ENCODE peak calls at places on chromosomes 16 and 17, in seven cellular contexts. U is GM12892, J is esophagus squamous epithelium, W is A549, F is IMR-90, Y is endothelial cell of umbilical vein, M is spleen. B is an unnamed sample.

GRCh38 chr17:65100316-65101140 is 36.6 kb upstream of the RGS9 start:
- DNase-seq in J (peak; percentile 21), M (peak; percentile 97), F (peak; percentile 47), W (peak; percentile 80), U (peak; percentile 69), Y (peak; percentile 66), B (peak; percentile 58)

GRCh38 chr17:36074365-36074764 is 10.3 kb downstream of the CCL18 start:
- DNase-seq in J (no peak), F (no peak), U (no peak), Y (no peak), M (no peak), W (no peak), B (no peak)

GRCh38 chr17:77609553-77610517 is 348.7 kb upstream of the TNRC6C start:
- DNase-seq in F (no peak), Y (no peak), J (no peak), U (no peak), M (peak; percentile 82), W (no peak), B (no peak)

GRCh38 chr17:77738666-77739531 is 219.6 kb upstream of the TNRC6C start:
- DNase-seq in M (peak; percentile 25), W (no peak), F (no peak), Y (no peak), J (no peak), U (no peak), B (no peak)

GRCh38 chr17:73566905-73567782 is 77.1 kb downstream of the SDK2 start:
- DNase-seq in F (no peak), U (no peak), W (no peak), J (no peak), M (peak; percentile 88), Y (no peak), B (no peak)

GRCh38 chr17:28746611-28747045 is 2.8 kb downstream of the TRAF4 start:
- DNase-seq in M (peak; percentile 74), F (no peak), J (no peak), U (no peak), Y (peak; percentile 29), W (no peak), B (no peak)

GRCh38 chr17:29145289-29146058 is 34.7 kb downstream of the MYO18A start:
- DNase-seq in W (peak; percentile 73), J (no peak), U (no peak), M (peak; percentile 86), F (peak; percentile 84), Y (peak; percentile 78), B (peak; percentile 40)

GRCh38 chr16:21033707-21034106 is 116.9 kb downstream of the DNAH3 start:
- DNase-seq in W (no peak), J (no peak), Y (no peak), M (no peak), F (no peak), U (no peak), B (no peak)

GRCh38 chr17:956905-957304 is 22.7 kb downstream of the NXN start:
- DNase-seq in W (peak; percentile 69), M (peak; percentile 10), Y (peak; percentile 24), U (no peak), J (no peak), F (no peak), B (no peak)

GRCh38 chr17:39925282-39926134 is 1.9 kb downstream of the ORMDL3 start:
- DNase-seq in Y (no peak), M (no peak), W (no peak), J (no peak), F (no peak), U (no peak), B (no peak)

GRCh38 chr17:29682987-29683386 is 60.3 kb upstream of the CORO6 start:
- DNase-seq in J (no peak), M (no peak), Y (peak; percentile 85), U (no peak), W (no peak), F (no peak), B (no peak)

GRCh38 chr16:80259289-80259805 is 281.4 kb upstream of the DYNLRB2 start:
- DNase-seq in J (no peak), Y (no peak), F (no peak), M (no peak), U (no peak), W (no peak), B (no peak)

GRCh38 chr17:41925991-41926590 is 4.3 kb upstream of the ODAD4 start:
- DNase-seq in U (no peak), Y (no peak), W (no peak), F (no peak), M (no peak), J (no peak), B (no peak)

GRCh38 chr17:41928693-41929251 is 1.6 kb upstream of the ODAD4 start:
- DNase-seq in M (no peak), J (no peak), F (no peak), W (no peak), U (no peak), Y (no peak), B (no peak)

GRCh38 chr17:41932821-41933389 is 2.5 kb downstream of the ODAD4 start:
- DNase-seq in W (no peak), U (no peak), F (no peak), M (no peak), Y (no peak), J (no peak), B (no peak)

GRCh38 chr17:41935641-41936040 is 5.2 kb downstream of the ODAD4 start:
- DNase-seq in U (no peak), M (no peak), J (no peak), W (no peak), Y (no peak), F (no peak), B (no peak)

GRCh38 chr17:41930009-41930832 is at the start of gene ODAD4:
- DNase-seq in F (peak; percentile 98), U (peak; percentile 89), W (peak; percentile 99), M (peak; percentile 99), J (peak; percentile 62), Y (peak; percentile 99), B (peak; percentile 97)
- TF ChIP-seq POLR2A in F (peak; percentile 72), U (peak; percentile 90), W (peak; percentile 90), M (no peak), J (no peak), Y (peak; percentile 84), B (peak; percentile 93)

GRCh38 chr16:77472262-77472661 is 37.4 kb upstream of the ADAMTS18 start:
- DNase-seq in U (no peak), Y (no peak), M (no peak), F (no peak), J (no peak), W (no peak), B (no peak)

GRCh38 chr16:77468831-77469230 is 34.0 kb upstream of the ADAMTS18 start:
- DNase-seq in W (no peak), F (no peak), M (no peak), U (no peak), J (no peak), Y (peak; percentile 64), B (no peak)

GRCh38 chr16:77467929-77468328 is 33.1 kb upstream of the ADAMTS18 start:
- DNase-seq in F (no peak), J (no peak), Y (no peak), W (no peak), U (no peak), M (no peak), B (no peak)

GRCh38 chr16:77470851-77471250 is 36.0 kb upstream of the ADAMTS18 start:
- DNase-seq in U (no peak), M (no peak), J (no peak), F (no peak), Y (peak; percentile 4), W (no peak), B (no peak)

DNA sequence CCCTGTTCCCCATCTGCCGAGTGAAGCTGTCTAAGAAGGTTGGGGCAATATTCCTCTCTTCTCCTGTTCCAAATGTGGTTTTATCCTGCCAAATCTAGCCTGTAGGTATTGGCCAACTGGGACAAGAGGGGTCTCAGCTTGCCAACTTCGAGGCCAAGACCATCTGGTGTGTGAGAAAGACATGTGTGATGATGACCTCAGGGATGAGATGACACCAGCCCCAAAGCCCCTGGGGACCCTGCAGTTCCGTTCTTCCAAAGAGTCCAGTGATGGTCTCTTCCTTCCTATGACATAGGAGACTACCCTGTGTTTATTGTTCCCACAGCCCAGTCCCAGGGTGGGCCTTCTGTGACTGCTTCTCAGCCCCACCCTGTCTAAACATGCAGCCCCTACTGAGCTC is 34.8 kb upstream of the ADAMTS18 start:
- DNase-seq in W (no peak), F (no peak), U (no peak), J (no peak), Y (no peak), M (no peak), B (no peak)
- TF ChIP-seq POLR2A in W (no peak), F (no peak), U (no peak), J (no peak), Y (no peak), M (no peak), B (no peak)

DNA sequence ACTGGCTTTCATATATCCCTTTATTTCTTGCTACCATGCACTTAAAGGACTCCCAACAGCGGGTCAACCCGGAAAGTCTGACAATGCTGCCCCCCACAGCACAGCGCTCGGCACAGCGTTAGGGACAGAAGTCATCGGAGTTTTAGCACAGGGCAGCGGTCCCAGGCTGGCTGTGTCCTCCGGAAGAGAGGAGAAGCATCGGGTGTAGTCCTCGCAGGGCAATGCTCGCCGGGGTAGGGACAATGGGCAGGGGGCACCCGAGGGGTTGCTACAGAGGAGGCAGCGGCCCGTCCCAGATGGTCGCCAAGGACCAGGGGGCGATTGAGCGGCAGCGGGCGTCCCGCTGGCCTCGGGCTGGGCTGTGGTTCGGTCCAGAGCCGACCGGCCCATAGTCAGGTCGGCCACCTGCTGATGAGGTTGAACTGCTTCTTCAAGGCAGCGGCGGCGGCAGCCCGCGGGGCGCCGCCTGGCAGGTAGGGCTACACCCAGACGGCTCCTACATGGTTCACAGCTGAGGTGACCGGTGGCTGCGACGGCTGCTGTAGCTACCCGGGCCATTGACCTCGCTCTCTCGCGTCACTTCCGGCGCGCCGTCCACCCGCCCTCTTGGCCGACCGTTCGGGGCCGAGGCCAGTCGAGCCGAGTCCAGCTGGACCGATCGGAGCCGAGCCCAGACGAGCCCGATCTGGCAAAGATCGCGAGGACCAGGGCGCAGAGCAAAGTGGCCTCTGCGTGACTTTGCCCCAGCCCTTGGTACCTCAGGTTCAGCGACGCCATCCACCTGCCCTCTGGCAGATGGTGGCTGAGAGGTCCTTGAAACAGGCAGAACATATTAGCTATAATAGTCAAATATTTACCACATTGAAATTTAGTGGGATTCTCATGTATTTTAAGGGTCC is 4.7 kb upstream of the LCMT1 start:
- DNase-seq in U (peak; percentile 86), M (peak; percentile 98), J (peak; percentile 47), Y (peak; percentile 89), W (peak; percentile 92), F (peak; percentile 77), B (peak; percentile 52)
- TF ChIP-seq POLR2A in U (peak; percentile 76), M (peak; percentile 5), J (no peak), Y (peak; percentile 78), W (peak; percentile 90), F (peak; percentile 81), B (peak; percentile 78)

GRCh38 chr17:82019208-82019727 is 3.4 kb downstream of the CENPX start:
- DNase-seq in J (no peak), F (no peak), W (no peak), U (no peak), Y (no peak), M (no peak), B (no peak)

GRCh38 chr17:82019905-82020873 is 2.5 kb downstream of the CENPX start:
- DNase-seq in W (peak; percentile 65), M (peak; percentile 92), F (peak; percentile 21), Y (peak; percentile 39), J (no peak), U (peak; percentile 82), B (peak; percentile 69)

GRCh38 chr17:82016875-82017459 is 5.7 kb downstream of the CENPX start:
- DNase-seq in F (no peak), Y (no peak), U (no peak), J (no peak), W (no peak), M (no peak), B (no peak)

GRCh38 chr17:82017612-82018151 is 5.0 kb downstream of the CENPX start:
- DNase-seq in F (no peak), M (no peak), U (no peak), W (no peak), Y (no peak), J (no peak), B (no peak)

GRCh38 chr17:82018152-82019041 is 4.3 kb downstream of the CENPX start:
- DNase-seq in M (no peak), F (no peak), W (no peak), Y (no peak), J (no peak), U (no peak), B (no peak)
- TF ChIP-seq POLR2A in M (no peak), F (no peak), W (no peak), Y (no peak), J (no peak), U (no peak), B (no peak)